ENCODE peak calls at places on chromosomes 3 and 15, in ten cellular contexts. V, E, R, X, K, M, T, Q, N and Z are unnamed samples.

GRCh38 chr3:64977308-64978100 is 289.7 kb upstream of the ADAMTS9 start:
- DNase-seq in V (no peak), E (no peak), R (no peak), X (peak; percentile 54), K (no peak), M (no peak), T (no peak), Q (no peak), N (peak; percentile 35), Z (no peak)

GRCh38 chr3:19881036-19881435 is 53.0 kb downstream of the EFHB start:
- DNase-seq in V (no peak), E (no peak), R (no peak), X (no peak), K (no peak), M (no peak), T (no peak), Q (no peak), N (no peak), Z (no peak)

GRCh38 chr3:141367038-141367730 is 1.1 kb upstream of the ZBTB38 start:
- DNase-seq in V (no peak), E (no peak), R (no peak), X (peak; percentile 100), K (no peak), M (no peak), T (peak; percentile 62), Q (no peak), N (peak; percentile 100), Z (no peak)

GRCh38 chr15:77044228-77045042 is 26.5 kb downstream of the TSPAN3 start:
- DNase-seq in V (no peak), E (no peak), R (no peak), X (no peak), K (no peak), M (peak; percentile 51), T (no peak), Q (no peak), N (no peak), Z (no peak)

GRCh38 chr15:90086868-90087268 is 15.4 kb downstream of the IDH2 start:
- DNase-seq in V (no peak), E (no peak), R (no peak), X (no peak), K (no peak), M (peak; percentile 14), T (no peak), Q (no peak), N (peak; percentile 56), Z (peak; percentile 68)

GRCh38 chr3:170496026-170496867 is 77.6 kb downstream of the CLDN11 start:
- DNase-seq in V (no peak), E (no peak), R (no peak), X (no peak), K (no peak), M (no peak), T (no peak), Q (no peak), N (no peak), Z (no peak)

GRCh38 chr3:104628185-104628789 is 738.4 kb upstream of the ALCAM start:
- DNase-seq in V (no peak), E (no peak), R (no peak), X (no peak), K (peak; percentile 61), M (peak; percentile 73), T (peak; percentile 41), Q (no peak), N (peak; percentile 70), Z (peak; percentile 56)

GRCh38 chr15:101143321-101143720 is 108.5 kb downstream of the CHSY1 start:
- DNase-seq in V (no peak), E (no peak), R (no peak), X (no peak), K (no peak), M (no peak), T (no peak), Q (no peak), N (no peak), Z (peak; percentile 24)

GRCh38 chr3:23702198-23702597 is 103.6 kb upstream of the UBE2E1 start:
- DNase-seq in V (no peak), E (no peak), R (no peak), X (no peak), K (no peak), M (no peak), T (peak; percentile 27), Q (no peak), N (peak; percentile 51), Z (no peak)

GRCh38 chr15:82178061-82178460 is 84.5 kb downstream of the EFL1 start:
- DNase-seq in V (no peak), E (no peak), R (no peak), X (no peak), K (no peak), M (no peak), T (no peak), Q (no peak), N (peak; percentile 88), Z (no peak)

GRCh38 chr15:34456658-34457057 is 19.1 kb upstream of the GOLGA8A start:
- DNase-seq in V (no peak), E (no peak), R (no peak), X (no peak), K (no peak), M (no peak), T (no peak), Q (no peak), N (no peak), Z (no peak)